ENCODE peak calls at places on chromosomes 5 and 9, in four cellular contexts. One of them, this sample, is unnamed.

GRCh38 chr9:97310896-97311295 is 3.4 kb downstream of the CCDC180 start:
- DNase-seq in PC-9: no peak
- DNase-seq in SK-N-SH: no peak
- DNase-seq in pancreas: no peak
- DNase-seq in this sample: no peak

GRCh38 chr5:125326114-125326513 is 579.7 kb upstream of the ZNF608 start:
- DNase-seq in pancreas: no peak
- DNase-seq in PC-9: no peak
- DNase-seq in SK-N-SH: peak; percentile 47
- DNase-seq in this sample: no peak

GRCh38 chr9:116741742-116742141 is 54.6 kb downstream of the TRIM32 start:
- DNase-seq in pancreas: no peak
- DNase-seq in PC-9: no peak
- DNase-seq in SK-N-SH: no peak
- DNase-seq in this sample: no peak

GRCh38 chr5:126383246-126383645 is 40.0 kb upstream of the GRAMD2B start:
- DNase-seq in PC-9: peak; percentile 65
- DNase-seq in pancreas: no peak
- DNase-seq in SK-N-SH: no peak
- DNase-seq in this sample: no peak

GRCh38 chr5:6754766-6755165 is 41.5 kb downstream of the TENT4A start:
- DNase-seq in PC-9: no peak
- DNase-seq in SK-N-SH: no peak
- DNase-seq in pancreas: no peak
- DNase-seq in this sample: no peak

GRCh38 chr9:131714161-131714646 is 25.7 kb downstream of the RAPGEF1 start:
- DNase-seq in PC-9: no peak
- DNase-seq in pancreas: peak; percentile 58
- DNase-seq in SK-N-SH: no peak
- DNase-seq in this sample: no peak

GRCh38 chr9:34986541-34987047 is 3.0 kb upstream of the DNAJB5 start:
- DNase-seq in SK-N-SH: peak; percentile 75
- DNase-seq in pancreas: no peak
- DNase-seq in PC-9: no peak
- DNase-seq in this sample: peak; percentile 54

GRCh38 chr5:126369083-126369482 is 54.1 kb upstream of the GRAMD2B start:
- DNase-seq in pancreas: no peak
- DNase-seq in SK-N-SH: no peak
- DNase-seq in PC-9: no peak
- DNase-seq in this sample: no peak

GRCh38 chr5:79573983-79574890 is 38.0 kb upstream of the TENT2 start:
- DNase-seq in pancreas: no peak
- DNase-seq in PC-9: no peak
- DNase-seq in SK-N-SH: no peak
- DNase-seq in this sample: no peak

GRCh38 chr9:71737455-71737854 is 30.9 kb downstream of the CEMIP2 start:
- DNase-seq in PC-9: no peak
- DNase-seq in pancreas: no peak
- DNase-seq in SK-N-SH: no peak
- DNase-seq in this sample: no peak

GRCh38 chr5:171907731-171908343 is 98.6 kb downstream of the FBXW11 start:
- DNase-seq in SK-N-SH: peak; percentile 52
- DNase-seq in pancreas: no peak
- DNase-seq in PC-9: peak; percentile 56
- DNase-seq in this sample: no peak

GRCh38 chr5:56152437-56152836 is 80.7 kb downstream of the ANKRD55 start:
- DNase-seq in SK-N-SH: no peak
- DNase-seq in pancreas: no peak
- DNase-seq in PC-9: no peak
- DNase-seq in this sample: no peak

GRCh38 chr5:173010547-173011464 is 27.2 kb downstream of the ATP6V0E1 start:
- DNase-seq in pancreas: peak; percentile 27
- DNase-seq in SK-N-SH: no peak
- DNase-seq in PC-9: no peak
- DNase-seq in this sample: no peak

GRCh38 chr5:72552041-72552557 is 44.9 kb upstream of the ZNF366 start:
- DNase-seq in PC-9: no peak
- DNase-seq in SK-N-SH: no peak
- DNase-seq in pancreas: no peak
- DNase-seq in this sample: no peak

GRCh38 chr5:55344392-55344992 is 36.7 kb downstream of the MTREX start:
- DNase-seq in SK-N-SH: peak; percentile 34
- DNase-seq in pancreas: peak; percentile 33
- DNase-seq in PC-9: peak; percentile 45
- DNase-seq in this sample: no peak

GRCh38 chr9:108671794-108672193 is 184.0 kb downstream of the ACTL7B start:
- DNase-seq in pancreas: no peak
- DNase-seq in SK-N-SH: no peak
- DNase-seq in PC-9: no peak
- DNase-seq in this sample: no peak

GRCh38 chr5:64206653-64207052 is 41.0 kb downstream of the RNF180 start:
- DNase-seq in PC-9: no peak
- DNase-seq in pancreas: no peak
- DNase-seq in SK-N-SH: no peak
- DNase-seq in this sample: no peak

GRCh38 chr5:64210866-64211265 is 45.2 kb downstream of the RNF180 start:
- DNase-seq in SK-N-SH: no peak
- DNase-seq in PC-9: no peak
- DNase-seq in pancreas: no peak
- DNase-seq in this sample: no peak

GRCh38 chr5:64213568-64213967 is 47.9 kb downstream of the RNF180 start:
- DNase-seq in SK-N-SH: no peak
- DNase-seq in PC-9: no peak
- DNase-seq in pancreas: no peak
- DNase-seq in this sample: no peak

GRCh38 chr5:64209353-64209752 is 43.7 kb downstream of the RNF180 start:
- DNase-seq in pancreas: no peak
- DNase-seq in SK-N-SH: no peak
- DNase-seq in PC-9: no peak
- DNase-seq in this sample: no peak

GRCh38 chr5:64207978-64208377 is 42.3 kb downstream of the RNF180 start:
- DNase-seq in pancreas: no peak
- DNase-seq in PC-9: no peak
- DNase-seq in SK-N-SH: no peak
- DNase-seq in this sample: no peak
- TF ChIP-seq CTCF in pancreas: no peak
- TF ChIP-seq CTCF in PC-9: peak; percentile 68
- TF ChIP-seq CTCF in SK-N-SH: peak; percentile 60
- TF ChIP-seq CTCF in this sample: no peak

GRCh38 chr5:67014957-67015400 is 181.6 kb downstream of the CD180 start:
- DNase-seq in SK-N-SH: no peak
- DNase-seq in pancreas: no peak
- DNase-seq in PC-9: peak; percentile 36
- DNase-seq in this sample: no peak
- H3K4me3 ChIP-seq in SK-N-SH: peak overlapping the region; percentile 37
- H3K4me3 ChIP-seq in pancreas: no peak overlapping the region
- H3K4me3 ChIP-seq in PC-9: peak overlapping the region; percentile 54
- H3K4me3 ChIP-seq in this sample: no peak overlapping the region

GRCh38 chr9:136537896-136538598 is 7.8 kb downstream of the NOTCH1 start:
- DNase-seq in SK-N-SH: no peak
- DNase-seq in PC-9: no peak
- DNase-seq in pancreas: no peak
- DNase-seq in this sample: no peak
- H3K36me3 ChIP-seq in SK-N-SH: no peaks in the 10 kb centered on the region
- H3K36me3 ChIP-seq in PC-9: no peaks in the 10 kb centered on the region
- H3K36me3 ChIP-seq in pancreas: no peaks in the 10 kb centered on the region
- H3K36me3 ChIP-seq in this sample: peaks cover 20% of the 10 kb centered on the region

GRCh38 chr9:123928471-123929176 is 1.3 kb downstream of the DENND1A start:
- DNase-seq in PC-9: peak; percentile 72
- DNase-seq in SK-N-SH: peak; percentile 60
- DNase-seq in pancreas: no peak
- DNase-seq in this sample: peak; percentile 11
- TF ChIP-seq CTCF in PC-9: no peak
- TF ChIP-seq CTCF in SK-N-SH: no peak
- TF ChIP-seq CTCF in pancreas: no peak
- TF ChIP-seq CTCF in this sample: peak; percentile 29

GRCh38 chr9:89013660-89014059 is 22.4 kb downstream of the S1PR3 start:
- DNase-seq in PC-9: no peak
- DNase-seq in pancreas: no peak
- DNase-seq in SK-N-SH: no peak
- DNase-seq in this sample: no peak

GRCh38 chr9:89012294-89013042 is 21.2 kb downstream of the S1PR3 start:
- DNase-seq in pancreas: no peak
- DNase-seq in SK-N-SH: no peak
- DNase-seq in PC-9: no peak
- DNase-seq in this sample: no peak

GRCh38 chr9:89011683-89012082 is 20.4 kb downstream of the S1PR3 start:
- DNase-seq in SK-N-SH: no peak
- DNase-seq in pancreas: no peak
- DNase-seq in PC-9: no peak
- DNase-seq in this sample: no peak

GRCh38 chr9:89010526-89011089 is 19.3 kb downstream of the S1PR3 start:
- DNase-seq in SK-N-SH: no peak
- DNase-seq in pancreas: no peak
- DNase-seq in PC-9: no peak
- DNase-seq in this sample: no peak

DNA sequence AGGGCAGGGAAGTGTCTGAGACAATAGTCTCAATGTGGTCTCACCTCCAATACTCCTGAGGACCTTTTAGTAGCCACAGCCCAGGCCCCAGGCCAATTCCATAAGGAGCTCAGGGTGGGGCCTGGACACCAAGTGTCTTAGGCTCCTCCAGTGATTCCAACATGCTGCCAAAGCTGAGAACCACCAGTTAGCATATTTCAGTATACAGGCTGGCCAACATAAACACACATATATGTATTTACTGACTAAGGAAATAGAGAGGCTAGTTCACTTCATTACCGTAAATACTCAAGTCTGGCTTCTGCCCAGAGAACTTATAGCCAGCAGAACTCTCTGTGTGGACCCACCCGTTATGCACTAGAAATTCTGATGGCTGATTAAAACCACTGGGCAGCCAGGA is 24.1 kb downstream of the S1PR3 start:
- DNase-seq in SK-N-SH: no peak
- DNase-seq in PC-9: no peak
- DNase-seq in pancreas: no peak
- DNase-seq in this sample: no peak
- H3K4me3 ChIP-seq in SK-N-SH: no peak overlapping the region
- H3K4me3 ChIP-seq in PC-9: no peak overlapping the region
- H3K4me3 ChIP-seq in pancreas: no peak overlapping the region
- H3K4me3 ChIP-seq in this sample: no peak overlapping the region

DNA sequence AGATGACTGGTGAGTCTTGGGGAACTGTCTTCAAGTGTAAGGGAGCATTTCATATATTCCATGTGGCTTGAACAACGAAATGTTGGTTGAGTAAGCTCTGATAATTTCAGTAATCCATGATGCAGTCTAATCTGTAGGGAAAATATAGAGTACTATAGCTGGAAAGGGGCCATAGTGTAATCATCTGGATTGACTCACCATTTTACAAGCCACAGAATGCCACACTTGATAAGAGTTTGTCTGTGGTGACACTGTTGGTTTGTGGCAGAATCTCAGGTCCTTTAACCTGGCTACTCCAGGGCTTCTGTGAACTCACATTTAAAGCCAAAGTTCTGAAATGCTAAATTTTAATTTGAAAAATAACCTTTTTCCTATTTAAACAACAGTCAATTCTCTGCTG is 16.3 kb upstream of the MAML1 start:
- DNase-seq in PC-9: no peak
- DNase-seq in pancreas: no peak
- DNase-seq in SK-N-SH: no peak
- DNase-seq in this sample: no peak
- H3K36me3 ChIP-seq in PC-9: peaks cover 50% of the 10 kb centered on the region
- H3K36me3 ChIP-seq in pancreas: peaks cover 69% of the 10 kb centered on the region
- H3K36me3 ChIP-seq in SK-N-SH: peaks cover 87% of the 10 kb centered on the region
- H3K36me3 ChIP-seq in this sample: peaks cover 20% of the 10 kb centered on the region

GRCh38 chr5:4295663-4296339 is 700.2 kb downstream of the IRX1 start:
- DNase-seq in SK-N-SH: peak; percentile 45
- DNase-seq in pancreas: no peak
- DNase-seq in PC-9: no peak
- DNase-seq in this sample: no peak
- TF ChIP-seq CTCF in SK-N-SH: peak; percentile 26
- TF ChIP-seq CTCF in pancreas: no peak
- TF ChIP-seq CTCF in PC-9: peak; percentile 61
- TF ChIP-seq CTCF in this sample: no peak

GRCh38 chr5:322942-323879 is 1.7 kb downstream of the AHRR start:
- DNase-seq in PC-9: no peak
- DNase-seq in pancreas: no peak
- DNase-seq in SK-N-SH: no peak
- DNase-seq in this sample: no peak
- H3K4me3 ChIP-seq in PC-9: no peak overlapping the region
- H3K4me3 ChIP-seq in pancreas: no peak overlapping the region
- H3K4me3 ChIP-seq in SK-N-SH: no peak overlapping the region
- H3K4me3 ChIP-seq in this sample: peak overlapping the region; percentile 79

This sample was measured in GM06990.